ENCODE peak calls at places on chromosomes 5 and 9, in seven cellular contexts. G, T, V, O, M, X and U are unnamed samples.

GRCh38 chr9:113620377-113621161 is 157.0 kb downstream of the RGS3 start:
- DNase-seq in G (peak), T (peak), V (no peak), O (peak), M (no peak), X (peak), U (no peak)

GRCh38 chr9:134408389-134408788 is 82.1 kb downstream of the RXRA start:
- DNase-seq in G (no peak), T (peak), V (no peak), O (no peak), M (no peak), X (no peak), U (no peak)

GRCh38 chr5:142981475-142981874 is 211.3 kb downstream of the ARHGAP26 start:
- DNase-seq in G (no peak), T (no peak), V (no peak), O (no peak), M (no peak), X (no peak), U (no peak)

GRCh38 chr9:119841005-119841404 is 471.8 kb upstream of the BRINP1 start:
- DNase-seq in G (no peak), T (no peak), V (no peak), O (no peak), M (no peak), X (no peak), U (no peak)

GRCh38 chr9:82680179-82680935 is 382.6 kb downstream of the RASEF start:
- DNase-seq in G (no peak), T (no peak), V (no peak), O (peak), M (no peak), X (no peak), U (no peak)

GRCh38 chr5:173301695-173302545 is 26.3 kb downstream of the STC2 start:
- DNase-seq in G (no peak), T (no peak), V (no peak), O (no peak), M (no peak), X (no peak), U (no peak)

GRCh38 chr5:148491793-148492184 is 108.0 kb downstream of the FBXO38 start:
- DNase-seq in G (no peak), T (no peak), V (no peak), O (no peak), M (no peak), X (no peak), U (no peak)

GRCh38 chr5:139283252-139284166 is 10.0 kb upstream of the MATR3 start:
- DNase-seq in G (no peak), T (no peak), V (no peak), O (no peak), M (no peak), X (no peak), U (no peak)

GRCh38 chr5:1312206-1312605 is 17.3 kb upstream of the TERT start:
- DNase-seq in G (no peak), T (no peak), V (no peak), O (no peak), M (no peak), X (no peak), U (no peak)

GRCh38 chr9:109253637-109254284 is 67.1 kb downstream of the EPB41L4B start:
- DNase-seq in G (no peak), T (no peak), V (no peak), O (no peak), M (no peak), X (peak), U (no peak)

GRCh38 chr5:57804500-57804899 is 321.9 kb upstream of the ACTBL2 start:
- DNase-seq in G (no peak), T (no peak), V (no peak), O (no peak), M (no peak), X (no peak), U (no peak)

GRCh38 chr9:84111726-84112125 is 131.1 kb downstream of the RMI1 start:
- DNase-seq in G (no peak), T (no peak), V (no peak), O (no peak), M (no peak), X (peak), U (no peak)

GRCh38 chr9:129109504-129109903 is 1.1 kb downstream of the CRAT start:
- DNase-seq in G (no peak), T (peak), V (peak), O (no peak), M (no peak), X (peak), U (peak)

GRCh38 chr5:132426525-132427138 is 57.1 kb downstream of the SLC22A5 start:
- DNase-seq in G (peak), T (peak), V (peak), O (no peak), M (no peak), X (peak), U (peak)

GRCh38 chr9:136686534-136686793 is 793 bp downstream of the AGPAT2 start:
- DNase-seq in G (no peak), T (no peak), V (no peak), O (no peak), M (no peak), X (no peak), U (peak)

GRCh38 chr9:128920381-128921058 is at the start of gene PHYHD1:
- DNase-seq in G (no peak), T (peak), V (no peak), O (peak), M (no peak), X (peak), U (no peak)

GRCh38 chr5:127216906-127217675 is 73.5 kb upstream of the MEGF10 start:
- DNase-seq in G (no peak), T (no peak), V (no peak), O (no peak), M (no peak), X (no peak), U (no peak)

GRCh38 chr5:179154346-179154990 is 94.3 kb downstream of the ZNF354C start:
- DNase-seq in G (no peak), T (peak), V (no peak), O (no peak), M (no peak), X (no peak), U (no peak)

GRCh38 chr5:135343417-135343816 is 55.6 kb downstream of the MACROH2A1 start:
- DNase-seq in G (no peak), T (no peak), V (no peak), O (no peak), M (no peak), X (peak), U (no peak)